ENCODE peak calls at places on chromosomes 7 and 10, in ten cellular contexts. B, N, U, H, D, L, T, J, R and C are unnamed samples.
A peak's percentile ranks its signal among the peaks of the same experiment; 100 is the strongest.

GRCh38 chr10:70921285-70921684 is 32.9 kb upstream of the PCBD1 start:
- DNase-seq in B (no peak), N (no peak), U (no peak), H (no peak), D (no peak), L (no peak), T (no peak), J (no peak), R (no peak), C (no peak)

GRCh38 chr10:114309111-114309651 is 70.1 kb downstream of the VWA2 start:
- DNase-seq in B (no peak), N (no peak), U (no peak), H (no peak), D (no peak), L (peak; percentile 26), T (no peak), J (no peak), R (no peak), C (no peak)

GRCh38 chr10:89644967-89645741 is at the start of gene PANK1:
- DNase-seq in B (peak; percentile 80), N (peak; percentile 88), U (peak; percentile 78), H (peak; percentile 36), D (peak; percentile 80), L (peak; percentile 91), T (peak; percentile 82), J (peak; percentile 73), R (peak; percentile 83), C (peak; percentile 57)

GRCh38 chr10:78972160-78972946 is 96.4 kb upstream of the ZMIZ1 start:
- DNase-seq in B (peak; percentile 94), N (peak; percentile 12), U (peak; percentile 48), H (peak; percentile 57), D (peak; percentile 59), L (peak; percentile 93), T (peak; percentile 85), J (peak; percentile 38), R (peak; percentile 82), C (peak; percentile 80)

GRCh38 chr7:130985361-130985760 is 251.4 kb upstream of the KLF14 start:
- DNase-seq in B (no peak), N (no peak), U (no peak), H (no peak), D (no peak), L (no peak), T (no peak), J (no peak), R (no peak), C (no peak)

GRCh38 chr7:34075976-34076375 is 170.6 kb downstream of the BMPER start:
- DNase-seq in B (no peak), N (no peak), U (no peak), H (no peak), D (no peak), L (no peak), T (no peak), J (no peak), R (no peak), C (no peak)

GRCh38 chr10:95480102-95480900 is 80.9 kb downstream of the SORBS1 start:
- DNase-seq in B (peak; percentile 44), N (no peak), U (no peak), H (no peak), D (no peak), L (no peak), T (peak; percentile 48), J (no peak), R (peak; percentile 67), C (peak; percentile 51)

GRCh38 chr10:127013251-127013656 is 108.0 kb downstream of the DOCK1 start:
- DNase-seq in B (no peak), N (no peak), U (peak; percentile 59), H (no peak), D (peak; percentile 82), L (no peak), T (no peak), J (no peak), R (peak; percentile 7), C (no peak)

GRCh38 chr10:119522747-119523426 is 19.6 kb downstream of the RGS10 start:
- DNase-seq in B (peak; percentile 64), N (no peak), U (no peak), H (no peak), D (no peak), L (peak; percentile 37), T (no peak), J (no peak), R (no peak), C (no peak)

GRCh38 chr10:16441106-16441850 is 4.5 kb downstream of the PTER start:
- DNase-seq in B (no peak), N (no peak), U (no peak), H (no peak), D (no peak), L (no peak), T (no peak), J (no peak), R (no peak), C (no peak)
- H3K27ac ChIP-seq in B (no peak overlapping the region), N (no peak overlapping the region), U (peak overlapping the region; percentile 75), H (no peak overlapping the region), D (no peak overlapping the region), L (no peak overlapping the region), T (no peak overlapping the region), J (no peak overlapping the region), R (no peak overlapping the region), C (no peak overlapping the region)

DNA sequence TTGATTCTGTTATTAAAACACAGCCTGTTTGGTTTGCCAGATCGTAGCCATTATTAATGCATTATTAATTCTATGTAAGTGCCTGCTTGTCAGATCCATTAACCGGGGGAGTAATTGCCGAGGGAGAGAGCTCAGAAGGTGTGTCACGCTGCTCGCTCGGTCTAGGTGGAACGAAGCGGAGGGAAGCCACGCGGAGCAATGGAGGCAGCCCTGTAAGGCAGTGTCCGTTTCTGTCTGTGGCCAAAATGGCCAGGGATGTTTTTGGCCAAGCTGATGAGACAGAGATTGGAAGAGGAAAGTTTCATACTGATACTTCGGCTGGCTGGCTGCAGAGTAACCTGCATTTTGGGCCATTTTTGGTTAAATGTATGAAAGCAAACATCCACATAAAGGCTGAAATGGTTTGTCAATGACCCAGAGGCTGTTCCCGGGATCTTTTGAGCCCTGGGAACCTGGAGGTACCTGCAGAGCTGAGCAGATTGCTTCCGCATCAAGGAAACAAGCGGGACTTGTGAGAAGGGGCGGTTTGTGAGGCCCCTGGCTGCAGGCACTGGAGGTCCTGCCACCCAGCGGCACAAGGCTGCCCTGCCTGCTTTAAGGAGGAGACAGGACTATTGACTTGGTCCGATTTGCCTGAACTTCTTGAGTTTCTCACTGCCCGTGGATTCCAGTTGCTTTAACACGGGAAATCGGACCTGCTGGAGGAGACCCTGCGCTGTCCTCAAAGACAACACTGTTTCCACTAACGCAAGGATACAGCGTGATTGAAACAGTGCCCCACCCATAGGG is 129.9 kb downstream of the DNAJB6 start:
- DNase-seq in B (no peak), N (no peak), U (peak; percentile 17), H (no peak), D (no peak), L (peak; percentile 32), T (peak; percentile 14), J (no peak), R (no peak), C (no peak)
- H3K27me3 ChIP-seq in B (peaks cover 6% of the 10 kb centered on the region), N (no peaks in the 10 kb centered on the region), U (peaks cover 17% of the 10 kb centered on the region), H (no peaks in the 10 kb centered on the region), D (peaks cover 28% of the 10 kb centered on the region), L (no peaks in the 10 kb centered on the region), T (peaks cover 55% of the 10 kb centered on the region), J (no peaks in the 10 kb centered on the region), R (no peaks in the 10 kb centered on the region), C (no peaks in the 10 kb centered on the region)

DNA sequence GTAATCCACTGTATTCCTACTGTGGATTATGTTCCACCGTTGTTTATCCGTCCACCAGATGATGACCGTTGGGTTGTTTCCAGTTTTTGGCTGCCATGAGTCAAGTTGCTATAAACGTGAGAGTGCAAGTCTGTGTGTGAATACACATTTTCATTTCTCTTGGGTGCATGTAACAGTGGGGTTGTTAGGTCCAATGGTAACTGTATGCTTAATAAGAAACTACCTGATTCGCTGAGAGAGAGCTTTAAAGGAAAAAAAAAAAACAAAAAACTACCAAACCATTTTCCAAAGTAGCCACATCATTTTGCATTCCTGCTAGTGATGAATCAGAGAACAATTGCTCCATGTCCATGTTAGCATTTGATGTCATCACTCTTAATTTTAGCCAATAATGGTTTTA is 15.9 kb downstream of the UBN2 start:
- DNase-seq in B (no peak), N (no peak), U (no peak), H (no peak), D (no peak), L (no peak), T (no peak), J (no peak), R (no peak), C (no peak)
- H3K27ac ChIP-seq in B (no peak overlapping the region), N (no peak overlapping the region), U (no peak overlapping the region), H (no peak overlapping the region), D (no peak overlapping the region), L (no peak overlapping the region), T (no peak overlapping the region), J (no peak overlapping the region), R (no peak overlapping the region), C (no peak overlapping the region)

GRCh38 chr10:35971397-35971796 is 329.3 kb upstream of the FZD8 start:
- DNase-seq in B (no peak), N (no peak), U (no peak), H (no peak), D (no peak), L (no peak), T (no peak), J (no peak), R (no peak), C (no peak)
- H3K27me3 ChIP-seq in B (no peaks in the 10 kb centered on the region), N (peaks cover 34% of the 10 kb centered on the region), U (no peaks in the 10 kb centered on the region), H (no peaks in the 10 kb centered on the region), D (no peaks in the 10 kb centered on the region), L (no peaks in the 10 kb centered on the region), T (no peaks in the 10 kb centered on the region), J (no peaks in the 10 kb centered on the region), R (peaks cover 2% of the 10 kb centered on the region), C (no peaks in the 10 kb centered on the region)